ENCODE peak calls at places on chromosomes 12 and 14, in six cellular contexts. O is lower leg skin, S is uterus, H is GM12892, X is ovary, L is gastrocnemius medialis. C is an unnamed sample.

GRCh38 chr12:122836027-122836921 is 1.0 kb downstream of the HIP1R start:
- DNase-seq in X (no peak), H (peak), S (no peak), L (no peak), O (peak), C (no peak)

GRCh38 chr14:99634443-99634842 is 10.5 kb upstream of the HHIPL1 start:
- DNase-seq in O (no peak), L (no peak), X (no peak), S (no peak), H (no peak), C (no peak)

GRCh38 chr14:100747736-100748135 is 21.0 kb downstream of the DLK1 start:
- DNase-seq in H (no peak), S (no peak), O (peak), X (no peak), L (no peak), C (no peak)

GRCh38 chr12:95710386-95710785 is 80.2 kb downstream of the NTN4 start:
- DNase-seq in L (no peak), X (no peak), S (no peak), H (no peak), O (no peak), C (no peak)

GRCh38 chr14:44777567-44777966 is 184.2 kb downstream of the KLHL28 start:
- DNase-seq in X (no peak), S (no peak), H (no peak), O (no peak), L (no peak), C (no peak)

GRCh38 chr12:55718650-55719275 is 1.4 kb upstream of the RDH5 start:
- DNase-seq in L (no peak), H (no peak), S (no peak), X (peak), O (no peak), C (no peak)

GRCh38 chr12:32595251-32595650 is 83.8 kb upstream of the DNM1L start:
- DNase-seq in H (no peak), L (no peak), X (no peak), S (no peak), O (no peak), C (no peak)

GRCh38 chr14:91048256-91048655 is 12.2 kb downstream of the RPS6KA5 start:
- DNase-seq in O (no peak), X (no peak), H (no peak), L (no peak), S (no peak), C (no peak)

GRCh38 chr12:42904683-42905418 is 315.3 kb upstream of the PRICKLE1 start:
- DNase-seq in H (no peak), O (no peak), S (no peak), L (no peak), X (no peak), C (no peak)

GRCh38 chr14:100652739-100653138 is 65.5 kb upstream of the BEGAIN start:
- DNase-seq in X (no peak), S (no peak), H (no peak), L (no peak), O (no peak), C (no peak)

GRCh38 chr14:60681271-60681670 is 32.0 kb upstream of the SIX1 start:
- DNase-seq in L (no peak), O (no peak), H (no peak), X (no peak), S (no peak), C (no peak)

GRCh38 chr14:102605026-102605425 is 12.6 kb downstream of the RCOR1 start:
- DNase-seq in S (no peak), H (no peak), O (no peak), L (no peak), X (no peak), C (no peak)

GRCh38 chr12:1806301-1807106 is 13.9 kb upstream of the LRTM2 start:
- DNase-seq in X (no peak), O (no peak), L (peak), H (no peak), S (peak), C (no peak)

GRCh38 chr12:123801573-123802178 is 39.6 kb downstream of the DNAH10 start:
- DNase-seq in O (no peak), H (no peak), L (no peak), S (no peak), X (no peak), C (no peak)

GRCh38 chr12:45731376-45731775 is 1.9 kb downstream of the ARID2 start:
- DNase-seq in L (no peak), X (no peak), O (no peak), S (no peak), H (no peak), C (no peak)

GRCh38 chr12:80643961-80644360 is 63.5 kb upstream of the MYF6 start:
- DNase-seq in O (no peak), X (no peak), L (no peak), S (no peak), H (no peak), C (no peak)

GRCh38 chr12:93943766-93944165 is 204.6 kb upstream of the PLXNC1 start:
- DNase-seq in S (no peak), O (peak), H (no peak), X (no peak), L (peak), C (no peak)

GRCh38 chr14:103401223-103402214 is 16.3 kb downstream of the MARK3 start:
- DNase-seq in S (no peak), H (no peak), X (no peak), O (no peak), L (peak), C (no peak)

GRCh38 chr14:37678916-37679315 is 83.5 kb downstream of the TTC6 start:
- DNase-seq in S (no peak), O (no peak), X (no peak), H (no peak), L (no peak), C (no peak)

GRCh38 chr12:83158613-83159207 is 472.0 kb downstream of the TMTC2 start:
- DNase-seq in O (no peak), X (no peak), H (no peak), L (no peak), S (no peak), C (no peak)

GRCh38 chr12:19287302-19287701 is 152.0 kb upstream of the AEBP2 start:
- DNase-seq in X (no peak), L (no peak), H (no peak), S (no peak), O (no peak), C (no peak)

GRCh38 chr14:29810064-29810463 is 117.6 kb downstream of the PRKD1 start:
- DNase-seq in S (no peak), H (no peak), O (no peak), X (no peak), L (no peak), C (no peak)

GRCh38 chr12:92530706-92531105 is 172.1 kb upstream of the PLEKHG7 start:
- DNase-seq in O (no peak), H (no peak), X (no peak), S (no peak), L (no peak), C (no peak)

GRCh38 chr12:114414031-114414865 is 8.3 kb upstream of the TBX5 start:
- DNase-seq in H (no peak), X (no peak), O (no peak), L (no peak), S (no peak), C (no peak)

GRCh38 chr14:75726326-75726725 is 65.3 kb downstream of the TTLL5 start:
- DNase-seq in L (no peak), H (no peak), X (no peak), O (no peak), S (no peak), C (no peak)

GRCh38 chr12:116545936-116546335 is 13.2 kb upstream of the MAP1LC3B2 start:
- DNase-seq in O (no peak), X (no peak), L (no peak), S (no peak), H (no peak), C (no peak)

GRCh38 chr14:61573748-61574513 is 121.4 kb upstream of the HIF1A start:
- DNase-seq in X (no peak), L (no peak), H (no peak), O (no peak), S (no peak), C (peak)

GRCh38 chr12:15446798-15447197 is 124.5 kb downstream of the PTPRO start:
- DNase-seq in X (no peak), O (no peak), L (no peak), H (no peak), S (no peak), C (no peak)

GRCh38 chr12:117629454-117629853 is 268.0 kb upstream of the NOS1 start:
- DNase-seq in H (no peak), S (no peak), O (no peak), X (no peak), L (no peak), C (no peak)

GRCh38 chr12:119843100-119843499 is 34.0 kb downstream of the CIT start:
- DNase-seq in X (no peak), O (no peak), H (no peak), S (no peak), L (no peak), C (no peak)

GRCh38 chr12:124780336-124780735 is 83.3 kb downstream of the SCARB1 start:
- DNase-seq in L (no peak), S (no peak), O (no peak), H (no peak), X (no peak), C (no peak)

GRCh38 chr12:95918194-95918993 is 24.0 kb downstream of the CCDC38 start:
- DNase-seq in H (peak), O (no peak), S (no peak), X (peak), L (no peak), C (no peak)

GRCh38 chr14:99327050-99327449 is 55.1 kb upstream of the BCL11B start:
- DNase-seq in O (peak), X (no peak), H (no peak), L (no peak), S (no peak), C (peak)

GRCh38 chr12:117098361-117099217 is 627 bp downstream of the TESC start:
- DNase-seq in X (no peak), H (peak), S (no peak), O (no peak), L (no peak), C (no peak)

GRCh38 chr12:51752490-51752889 is 96.0 kb downstream of the FIGNL2 start:
- DNase-seq in X (peak), O (no peak), L (no peak), H (no peak), S (peak), C (no peak)

GRCh38 chr12:94584370-94584769 is 66.0 kb downstream of the TMCC3 start:
- DNase-seq in L (no peak), S (no peak), X (no peak), O (no peak), H (no peak), C (no peak)

DNA sequence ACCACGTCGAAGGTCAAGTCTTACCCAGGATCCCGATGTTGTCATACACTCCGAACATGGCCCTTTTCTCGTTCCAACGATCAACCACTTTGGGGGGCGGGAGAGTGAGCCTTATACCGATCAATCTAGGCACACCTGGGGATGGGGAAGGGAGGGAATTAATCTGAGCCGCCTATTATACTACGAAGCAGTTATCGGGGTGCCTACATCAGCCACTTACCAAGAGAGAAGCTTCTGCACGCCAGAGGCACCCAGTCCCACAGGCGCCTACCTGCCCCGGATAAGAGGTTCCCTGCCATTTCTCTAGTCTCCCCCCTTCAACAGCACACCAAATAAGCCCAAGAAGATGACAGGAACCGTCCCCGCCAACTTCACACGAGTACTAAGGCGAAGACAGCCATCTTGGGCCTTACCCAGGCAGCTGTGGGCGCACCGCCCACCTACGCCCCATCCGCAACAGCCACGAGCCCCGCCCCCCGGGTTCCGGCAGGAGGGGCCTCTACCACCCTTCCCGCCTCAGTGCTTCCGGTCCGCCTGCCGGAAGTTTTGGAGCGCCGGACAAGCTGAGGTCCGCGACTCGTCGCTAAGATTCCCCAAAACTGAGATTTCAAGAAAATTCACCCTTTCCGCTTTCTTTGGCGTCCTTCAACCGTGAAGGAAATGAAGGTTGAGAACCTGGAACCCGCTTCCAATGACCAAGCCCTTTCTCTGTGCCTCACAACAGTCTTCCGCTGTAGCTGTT is at the start of gene MRPL51:
- DNase-seq in H (peak), O (peak), S (peak), L (peak), X (peak), C (no peak)
- TF ChIP-seq POLR2A in H (peak), O (peak), S (peak), L (peak), X (peak), C (no peak)

GRCh38 chr14:77763978-77764377 is 3.0 kb upstream of the SNW1 start:
- DNase-seq in S (no peak), O (no peak), X (no peak), L (no peak), H (no peak), C (no peak)

GRCh38 chr14:77763316-77763715 is 2.4 kb upstream of the SNW1 start:
- DNase-seq in O (no peak), X (no peak), L (no peak), H (no peak), S (no peak), C (no peak)

GRCh38 chr14:77761205-77761931 is 412 bp upstream of the SNW1 start:
- DNase-seq in O (no peak), L (peak), S (peak), H (no peak), X (peak), C (peak)

DNA sequence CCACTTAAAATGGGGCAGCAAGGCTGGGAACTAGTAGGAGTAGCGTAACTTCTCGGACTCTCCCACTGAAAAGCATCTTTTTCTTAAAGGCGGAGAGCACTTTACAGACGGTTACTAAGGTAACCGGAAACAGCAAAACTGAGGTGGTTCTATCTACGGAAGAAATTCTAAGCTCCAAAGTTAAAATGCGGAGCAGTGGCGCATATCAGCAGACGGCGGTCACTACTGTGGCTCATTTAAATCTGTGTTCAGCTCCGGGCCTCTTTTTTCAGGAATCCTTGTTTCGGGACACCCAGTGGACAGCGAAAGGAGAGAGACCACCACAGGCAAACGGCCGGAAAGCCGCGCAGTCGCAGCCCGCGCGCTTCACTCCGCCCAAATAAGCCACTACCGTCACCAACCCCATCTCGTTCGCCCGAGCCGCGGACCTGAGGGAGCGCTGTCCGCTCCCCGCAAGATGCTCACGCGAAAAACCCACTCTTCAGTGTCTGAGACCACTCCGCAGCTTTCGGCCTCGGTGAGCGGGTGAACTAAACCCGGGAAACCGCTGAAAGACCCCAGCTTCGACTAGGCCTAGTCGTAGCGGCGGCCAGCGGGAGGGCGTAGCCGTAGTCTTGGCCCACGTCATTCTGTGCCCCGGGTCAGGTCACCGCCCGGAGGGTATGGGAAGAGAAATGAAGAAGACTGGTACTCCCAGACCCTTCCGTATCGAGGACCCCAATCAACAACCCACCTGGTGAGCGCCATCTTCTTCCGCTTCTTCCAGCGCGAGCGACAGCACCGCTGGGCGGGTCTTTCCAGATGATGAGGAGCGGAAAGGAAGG is at the start of gene SNW1:
- DNase-seq in S (peak), H (peak), X (peak), O (peak), L (peak), C (peak)
- TF ChIP-seq POLR2A in S (peak), H (peak), X (peak), O (peak), L (peak), C (peak)

GRCh38 chr12:121043067-121043466 is 4.0 kb upstream of the OASL start:
- DNase-seq in L (no peak), H (no peak), S (no peak), X (no peak), O (no peak), C (no peak)
- TF ChIP-seq POLR2A in L (no peak), H (no peak), S (no peak), X (no peak), O (no peak), C (no peak)

GRCh38 chr14:59394268-59394667 is 70.9 kb downstream of the GPR135 start:
- DNase-seq in S (no peak), X (no peak), L (no peak), H (no peak), O (no peak), C (no peak)
- TF ChIP-seq POLR2A in S (no peak), X (no peak), L (no peak), H (no peak), O (no peak), C (no peak)

DNA sequence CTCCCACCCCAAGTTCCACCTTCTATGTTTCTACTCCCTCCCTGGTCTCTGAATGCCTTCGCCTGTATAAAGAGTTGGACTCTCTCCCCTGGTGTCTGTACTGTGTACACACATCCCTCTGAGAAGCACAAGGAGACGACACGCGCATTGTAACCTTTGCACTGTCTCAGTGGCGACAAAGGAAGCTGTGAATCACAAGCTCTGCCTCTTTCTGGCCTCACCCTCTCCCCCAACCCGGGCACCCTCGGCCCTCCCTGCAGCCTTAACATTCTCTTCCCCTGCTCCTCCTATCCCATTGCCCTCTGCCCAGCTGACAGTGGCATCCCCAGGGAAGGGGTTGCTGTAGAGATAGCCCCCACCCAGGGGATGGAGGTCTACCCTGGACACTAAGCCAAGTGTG is 2.5 kb upstream of the SMARCD1 start:
- DNase-seq in L (no peak), S (no peak), O (no peak), X (no peak), H (no peak), C (no peak)
- TF ChIP-seq POLR2A in L (no peak), S (no peak), O (no peak), X (no peak), H (no peak), C (no peak)

DNA sequence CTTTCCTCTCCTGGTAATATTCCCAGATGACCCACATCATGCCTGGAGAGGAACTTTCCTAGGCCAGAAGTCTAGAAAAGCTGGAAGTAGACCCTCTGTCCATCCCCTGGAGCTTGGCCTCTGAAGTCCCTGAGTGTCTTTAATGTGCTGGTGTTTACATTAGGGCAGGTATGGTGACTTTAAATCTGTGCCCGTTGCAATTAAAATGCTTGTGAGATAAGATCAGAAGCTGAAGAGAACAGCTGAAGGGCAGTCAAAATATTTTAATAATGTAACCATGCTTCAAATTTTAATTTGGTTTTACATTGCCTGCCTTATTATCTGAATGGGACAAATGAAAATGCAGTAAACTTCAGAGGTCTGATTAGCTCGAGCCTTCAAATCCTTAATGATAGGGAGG is 1022.5 kb downstream of the BCL11B start:
- DNase-seq in H (no peak), O (no peak), X (no peak), S (no peak), L (no peak), C (no peak)
- TF ChIP-seq POLR2A in H (no peak), O (no peak), X (no peak), S (no peak), L (no peak), C (no peak)

DNA sequence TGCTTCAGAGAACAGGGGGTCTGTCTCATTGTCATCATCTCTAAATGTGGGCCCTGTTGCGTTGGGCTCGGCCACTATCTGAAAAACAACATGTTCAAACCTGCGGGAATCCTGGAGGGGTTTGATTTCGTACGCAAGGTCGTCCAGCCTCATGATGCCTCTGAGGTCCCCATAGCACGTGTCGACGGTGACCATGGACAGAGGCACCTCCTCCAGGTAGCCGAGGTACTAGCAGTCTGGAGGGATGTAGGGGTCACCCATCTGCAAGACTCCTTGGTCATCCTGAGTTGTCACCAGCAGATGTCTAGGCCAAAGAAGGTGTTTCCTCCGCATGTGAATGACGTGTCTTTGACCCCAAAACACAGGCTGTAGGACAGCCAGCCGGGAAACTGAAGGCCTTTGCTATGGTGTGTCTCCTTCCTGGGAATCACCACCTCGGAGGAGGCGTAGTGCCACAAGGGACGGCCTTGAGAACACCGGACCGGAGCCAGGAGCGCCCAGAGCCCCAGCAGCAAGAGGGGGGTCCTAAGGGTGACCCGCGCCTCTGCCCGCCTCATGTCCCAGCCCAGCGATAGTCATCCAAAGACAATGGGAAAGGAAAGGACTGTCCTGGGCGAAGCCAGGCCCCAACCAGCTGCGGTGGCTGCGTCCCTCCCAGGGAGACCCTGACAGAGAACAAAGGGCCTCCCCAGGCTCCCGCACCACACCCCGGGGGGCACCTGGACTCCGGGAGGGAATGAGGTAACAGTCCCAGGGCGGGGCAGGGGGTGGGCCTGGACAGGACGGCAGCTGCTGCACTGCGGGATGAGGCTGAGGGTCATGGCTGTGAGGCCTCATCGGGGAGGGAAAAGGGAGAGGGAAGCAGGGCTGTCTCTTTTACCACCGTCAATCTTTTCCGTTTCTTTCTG is 445.5 kb downstream of the TMEM121 start:
- DNase-seq in O (peak), L (no peak), S (no peak), X (no peak), H (no peak), C (no peak)
- TF ChIP-seq POLR2A in O (no peak), L (no peak), S (no peak), X (no peak), H (no peak), C (no peak)